ENCODE peak calls at places on chromosome 2, in nine cellular contexts. Q is CD8-positive, alpha-beta T cell; F is BE2C; W is fibroblast of lung; R is AG04450; T is neural progenitor cell; D is GM06990; B is Panc1; H is heart right ventricle. Y is an unnamed sample.

GRCh38 chr2:59589881-59590280 is 963.6 kb downstream of the BCL11A start:
- DNase-seq in Q (no peak), F (no peak), W (no peak), R (no peak), T (no peak), D (no peak), B (no peak), H (no peak), Y (no peak)

GRCh38 chr2:26801342-26801741 is 15.5 kb downstream of the CENPA start:
- DNase-seq in Q (no peak), F (peak; percentile 22), W (no peak), R (no peak), T (no peak), D (no peak), B (no peak), H (no peak), Y (no peak)

GRCh38 chr2:31386648-31387047 is 27.9 kb downstream of the XDH start:
- DNase-seq in Q (no peak), F (no peak), W (peak; percentile 11), R (no peak), T (peak; percentile 36), D (no peak), B (no peak), H (no peak), Y (no peak)

GRCh38 chr2:65387017-65387416 is 45.4 kb downstream of the SPRED2 start:
- DNase-seq in Q (no peak), F (no peak), W (no peak), R (no peak), T (no peak), D (no peak), B (no peak), H (no peak), Y (no peak)

GRCh38 chr2:191539068-191539467 is 138.9 kb upstream of the NABP1 start:
- DNase-seq in Q (no peak), F (peak; percentile 67), W (peak; percentile 44), R (no peak), T (peak; percentile 75), D (no peak), B (no peak), H (no peak), Y (peak; percentile 33)

GRCh38 chr2:171956135-171956830 is 34.0 kb downstream of the HAT1 start:
- DNase-seq in Q (no peak), F (no peak), W (peak; percentile 12), R (no peak), T (no peak), D (no peak), B (no peak), H (no peak), Y (no peak)

GRCh38 chr2:234911271-234911670 is 40.5 kb upstream of the SH3BP4 start:
- DNase-seq in Q (no peak), F (peak; percentile 36), W (peak; percentile 68), R (peak; percentile 36), T (no peak), D (no peak), B (no peak), H (no peak), Y (peak; percentile 67)

GRCh38 chr2:176074919-176075425 is 8.8 kb downstream of the EVX2 start:
- DNase-seq in Q (no peak), F (no peak), W (no peak), R (no peak), T (no peak), D (no peak), B (no peak), H (no peak), Y (no peak)

GRCh38 chr2:215883799-215884198 is 129.6 kb downstream of the MREG start:
- DNase-seq in Q (no peak), F (no peak), W (no peak), R (no peak), T (no peak), D (peak; percentile 18), B (no peak), H (no peak), Y (no peak)

GRCh38 chr2:31354837-31355236 is 59.7 kb downstream of the XDH start:
- DNase-seq in Q (no peak), F (no peak), W (peak; percentile 33), R (no peak), T (no peak), D (no peak), B (no peak), H (no peak), Y (peak; percentile 58)

GRCh38 chr2:207315131-207315530 is 149.4 kb upstream of the KLF7 start:
- DNase-seq in Q (no peak), F (no peak), W (no peak), R (no peak), T (no peak), D (no peak), B (no peak), H (no peak), Y (peak; percentile 70)

GRCh38 chr2:165294912-165295311 is 55.7 kb downstream of the SCN2A start:
- DNase-seq in Q (no peak), F (no peak), W (no peak), R (no peak), T (no peak), D (no peak), B (no peak), H (no peak), Y (no peak)
- H3K4me3 ChIP-seq in Q (no peak overlapping the region), F (no peak overlapping the region), W (no peak overlapping the region), R (peak overlapping the region; percentile 11), T (no peak overlapping the region), D (no peak overlapping the region), B (no peak overlapping the region), H (no peak overlapping the region), Y (no peak overlapping the region)

GRCh38 chr2:186309901-186310300 is 176.2 kb upstream of the ZC3H15 start:
- DNase-seq in Q (no peak), F (no peak), W (peak; percentile 41), R (no peak), T (no peak), D (no peak), B (no peak), H (no peak), Y (no peak)

GRCh38 chr2:186304064-186304463 is 182.0 kb upstream of the ZC3H15 start:
- DNase-seq in Q (no peak), F (no peak), W (no peak), R (no peak), T (no peak), D (no peak), B (no peak), H (no peak), Y (no peak)

GRCh38 chr2:186306754-186307153 is 179.3 kb upstream of the ZC3H15 start:
- DNase-seq in Q (no peak), F (no peak), W (no peak), R (no peak), T (no peak), D (no peak), B (no peak), H (no peak), Y (no peak)

GRCh38 chr2:186308347-186308746 is 177.7 kb upstream of the ZC3H15 start:
- DNase-seq in Q (no peak), F (no peak), W (peak; percentile 4), R (no peak), T (no peak), D (no peak), B (no peak), H (no peak), Y (peak; percentile 83)

DNA sequence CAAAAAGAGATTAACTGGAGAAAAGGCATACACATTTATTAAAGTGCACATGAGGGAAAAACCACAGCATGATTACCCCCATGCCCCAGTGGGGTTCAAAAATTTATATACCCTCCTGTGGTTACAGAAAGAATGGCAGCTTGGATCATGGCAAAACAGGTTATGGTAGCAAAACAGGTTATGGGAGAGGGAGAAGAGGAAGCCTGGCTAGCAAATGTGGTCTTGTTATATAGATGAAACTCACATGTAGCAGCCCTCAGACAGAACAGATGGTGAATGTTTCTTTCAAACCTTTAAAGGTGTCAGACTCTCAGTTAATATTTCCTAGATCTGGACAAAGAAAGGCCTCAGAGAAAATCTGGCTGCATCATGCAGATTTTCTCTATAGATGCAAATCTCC is 178.2 kb upstream of the ZC3H15 start:
- DNase-seq in Q (no peak), F (no peak), W (no peak), R (no peak), T (no peak), D (no peak), B (no peak), H (no peak), Y (peak; percentile 32)
- TF ChIP-seq CTCF in Q (no peak), F (no peak), W (no peak), R (no peak), T (peak; percentile 7), D (no peak), B (no peak), H (no peak), Y (peak; percentile 2)

DNA sequence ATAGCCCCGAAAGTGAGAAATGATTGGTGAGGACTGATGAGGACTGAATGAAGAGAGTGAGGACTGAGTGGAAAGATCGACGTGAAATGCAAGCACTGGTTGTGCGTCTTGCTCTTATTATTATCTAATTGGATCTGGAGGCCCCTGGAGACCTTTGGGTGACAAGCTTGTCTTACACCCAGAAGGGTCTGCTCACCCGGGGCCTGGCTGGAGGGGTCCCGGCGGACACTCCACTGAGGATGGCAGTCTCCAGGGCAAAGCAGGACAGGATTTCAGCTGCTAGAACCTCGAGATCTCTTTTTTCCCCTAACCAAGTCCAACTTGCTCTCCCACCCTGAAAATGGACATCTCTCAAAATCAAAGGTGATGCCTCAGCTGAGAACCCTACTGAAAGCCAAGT is 160.2 kb downstream of the MYT1L start:
- DNase-seq in Q (no peak), F (no peak), W (no peak), R (no peak), T (no peak), D (no peak), B (no peak), H (no peak), Y (no peak)
- H3K27me3 ChIP-seq in Q (no peaks in the 10 kb centered on the region), F (no peaks in the 10 kb centered on the region), W (no peaks in the 10 kb centered on the region), R (no peaks in the 10 kb centered on the region), T (no peaks in the 10 kb centered on the region), D (no peaks in the 10 kb centered on the region), B (peaks cover 5% of the 10 kb centered on the region), H (no peaks in the 10 kb centered on the region), Y (no peaks in the 10 kb centered on the region)

GRCh38 chr2:73981081-73981968 is 3.4 kb upstream of the TET3 start:
- DNase-seq in Q (no peak), F (peak; percentile 52), W (no peak), R (no peak), T (peak; percentile 69), D (peak; percentile 77), B (no peak), H (peak; percentile 53), Y (peak; percentile 79)

GRCh38 chr2:73979021-73979420 is 5.7 kb upstream of the TET3 start:
- DNase-seq in Q (no peak), F (no peak), W (no peak), R (no peak), T (no peak), D (no peak), B (no peak), H (no peak), Y (no peak)

GRCh38 chr2:73979686-73980085 is 5.0 kb upstream of the TET3 start:
- DNase-seq in Q (no peak), F (no peak), W (peak; percentile 91), R (peak; percentile 65), T (no peak), D (no peak), B (no peak), H (no peak), Y (peak; percentile 94)

GRCh38 chr2:73982140-73982617 is 2.5 kb upstream of the TET3 start:
- DNase-seq in Q (no peak), F (no peak), W (peak; percentile 44), R (no peak), T (no peak), D (no peak), B (no peak), H (peak; percentile 38), Y (peak; percentile 94)

DNA sequence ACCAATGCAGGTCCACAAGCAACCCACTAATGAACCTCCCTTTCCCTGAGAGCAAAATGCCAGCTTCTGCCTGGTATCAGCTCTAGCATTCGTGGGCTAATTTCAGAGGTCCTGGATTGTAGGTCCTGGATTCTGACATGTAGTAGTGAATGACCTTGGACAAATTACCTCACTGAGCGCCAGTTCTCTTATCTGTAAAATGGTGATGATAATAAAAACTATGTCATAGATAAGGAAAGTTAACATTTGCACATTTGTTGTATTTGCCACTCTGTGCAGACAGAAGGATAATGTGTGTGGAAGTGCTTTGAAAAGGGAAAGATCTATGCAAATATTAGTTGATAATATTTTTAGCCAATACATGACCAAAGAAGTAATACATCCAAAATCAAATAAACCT is 4.1 kb upstream of the TET3 start:
- DNase-seq in Q (no peak), F (no peak), W (no peak), R (no peak), T (no peak), D (no peak), B (no peak), H (no peak), Y (no peak)
- H3K4me3 ChIP-seq in Q (no peak overlapping the region), F (peak overlapping the region; percentile 68), W (peak overlapping the region; percentile 45), R (no peak overlapping the region), T (no peak overlapping the region), D (peak overlapping the region; percentile 71), B (peak overlapping the region; percentile 80), H (peak overlapping the region; percentile 51), Y (no peak overlapping the region)

Y was measured in bronchial epithelial cell.